ENCODE peak calls at places on chromosomes 6 and 20, in seven cellular contexts. E, Q, B, M, Z, H and U are unnamed samples.

GRCh38 chr6:35258858-35259193 is 709 bp upstream of the ZNF76 start:
- DNase-seq in E (no peak), Q (peak), B (no peak), M (no peak), Z (peak), H (no peak), U (no peak)

GRCh38 chr6:44386929-44387345 is 569 bp upstream of the CDC5L start:
- DNase-seq in E (no peak), Q (no peak), B (no peak), M (no peak), Z (no peak), H (no peak), U (no peak)

GRCh38 chr6:7938562-7939185 is 28.1 kb upstream of the TXNDC5 start:
- DNase-seq in E (no peak), Q (no peak), B (no peak), M (no peak), Z (no peak), H (no peak), U (no peak)

GRCh38 chr6:30122515-30122914 is 9.6 kb upstream of the TRIM31 start:
- DNase-seq in E (no peak), Q (no peak), B (no peak), M (no peak), Z (no peak), H (peak), U (no peak)

GRCh38 chr6:24990227-24990843 is 54.6 kb upstream of the RIPOR2 start:
- DNase-seq in E (no peak), Q (no peak), B (no peak), M (no peak), Z (no peak), H (no peak), U (no peak)

GRCh38 chr6:143732539-143732938 is 54.8 kb downstream of the PHACTR2 start:
- DNase-seq in E (no peak), Q (no peak), B (no peak), M (no peak), Z (no peak), H (no peak), U (no peak)

GRCh38 chr6:169975701-169976100 is 224.3 kb downstream of the ERMARD start:
- DNase-seq in E (no peak), Q (no peak), B (peak), M (no peak), Z (no peak), H (no peak), U (no peak)

GRCh38 chr6:163926642-163927041 is 512.1 kb downstream of the QKI start:
- DNase-seq in E (no peak), Q (no peak), B (no peak), M (no peak), Z (no peak), H (no peak), U (no peak)

GRCh38 chr20:37361336-37361735 is 15.4 kb downstream of the SRC start:
- DNase-seq in E (no peak), Q (no peak), B (peak), M (no peak), Z (no peak), H (no peak), U (no peak)

GRCh38 chr6:33731751-33732282 is 14.9 kb downstream of the IP6K3 start:
- DNase-seq in E (no peak), Q (no peak), B (no peak), M (peak), Z (no peak), H (no peak), U (no peak)

DNA sequence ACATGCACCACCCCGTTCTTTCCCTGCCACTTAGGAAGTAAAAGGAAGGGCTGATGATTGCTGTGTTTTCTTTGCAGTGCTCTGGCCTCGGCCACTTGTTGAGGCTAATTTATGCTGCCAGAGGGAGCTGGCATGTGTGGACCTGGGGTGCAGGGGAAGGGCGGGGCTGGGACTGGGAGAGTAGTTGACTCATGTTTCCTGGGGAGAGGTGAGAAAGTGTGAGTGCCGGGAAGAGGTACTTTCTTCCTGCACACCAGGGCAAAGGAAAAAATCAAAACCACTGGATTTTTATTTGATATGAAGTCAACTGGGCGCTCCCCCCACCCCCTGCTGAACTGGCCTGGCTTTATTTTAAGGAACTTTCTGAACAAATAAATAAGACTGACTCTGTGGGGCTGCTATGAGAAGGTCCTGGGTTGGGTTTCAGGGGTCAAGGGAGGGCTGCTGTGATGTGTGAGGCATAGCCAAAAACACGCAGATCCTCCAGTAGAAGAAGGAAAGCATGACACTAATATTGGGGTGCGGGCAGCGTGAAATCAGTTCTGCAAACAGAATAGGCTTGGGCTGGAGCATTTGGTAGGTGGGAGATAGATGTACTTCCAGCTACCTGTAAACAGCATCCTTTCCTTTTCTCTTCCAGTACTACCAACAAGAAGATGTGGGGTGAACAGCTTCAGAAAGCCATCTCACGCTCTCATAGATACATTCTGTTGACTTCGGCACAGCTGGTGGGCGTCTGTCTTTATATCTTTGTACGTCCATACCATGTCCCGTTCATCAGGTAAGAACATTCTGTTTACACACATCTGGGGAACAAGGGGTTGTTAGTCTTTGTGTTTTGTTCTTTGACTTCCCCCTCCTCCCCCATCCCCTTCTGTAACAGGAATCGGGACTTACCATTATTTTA is 87.5 kb downstream of the SYNJ2 start:
- DNase-seq in E (no peak), Q (no peak), B (no peak), M (peak), Z (peak), H (peak), U (no peak)
- TF ChIP-seq POLR2AphosphoS5 in E (no peak), Q (no peak), B (no peak), M (peak), Z (no peak), H (no peak), U (no peak)

DNA sequence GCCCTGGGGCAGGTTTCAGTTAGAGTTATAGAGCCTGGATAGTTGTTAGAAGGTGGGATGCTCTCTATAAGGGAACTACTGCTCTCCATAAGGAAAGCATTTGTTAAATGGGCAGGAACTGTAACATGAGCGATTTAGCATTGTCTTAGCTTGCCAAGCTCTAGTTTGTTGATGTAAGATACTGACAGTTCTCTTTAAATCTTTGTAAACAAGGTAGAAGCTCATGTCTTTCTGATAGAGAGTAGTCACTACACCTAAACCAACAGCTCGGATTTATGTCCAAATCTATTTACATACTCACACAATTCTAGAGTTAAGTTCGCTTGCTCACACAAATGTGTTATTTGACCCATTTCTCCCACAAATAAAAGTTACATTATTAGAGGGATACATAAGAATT is 87.3 kb downstream of the PLCB1 start:
- DNase-seq in E (no peak), Q (no peak), B (no peak), M (no peak), Z (no peak), H (no peak), U (no peak)
- TF ChIP-seq POLR2AphosphoS5 in E (no peak), Q (no peak), B (no peak), M (peak), Z (no peak), H (no peak), U (no peak)

GRCh38 chr20:32057785-32058184 is 5.7 kb downstream of the HCK start:
- DNase-seq in E (no peak), Q (no peak), B (no peak), M (no peak), Z (no peak), H (no peak), U (no peak)

GRCh38 chr20:32064667-32065066 is 12.6 kb downstream of the HCK start:
- DNase-seq in E (peak), Q (no peak), B (no peak), M (no peak), Z (no peak), H (no peak), U (no peak)

GRCh38 chr20:32059189-32059588 is 7.1 kb downstream of the HCK start:
- DNase-seq in E (no peak), Q (no peak), B (no peak), M (no peak), Z (no peak), H (no peak), U (no peak)

GRCh38 chr20:32067234-32067821 is 15.3 kb downstream of the HCK start:
- DNase-seq in E (no peak), Q (no peak), B (no peak), M (no peak), Z (no peak), H (no peak), U (no peak)

DNA sequence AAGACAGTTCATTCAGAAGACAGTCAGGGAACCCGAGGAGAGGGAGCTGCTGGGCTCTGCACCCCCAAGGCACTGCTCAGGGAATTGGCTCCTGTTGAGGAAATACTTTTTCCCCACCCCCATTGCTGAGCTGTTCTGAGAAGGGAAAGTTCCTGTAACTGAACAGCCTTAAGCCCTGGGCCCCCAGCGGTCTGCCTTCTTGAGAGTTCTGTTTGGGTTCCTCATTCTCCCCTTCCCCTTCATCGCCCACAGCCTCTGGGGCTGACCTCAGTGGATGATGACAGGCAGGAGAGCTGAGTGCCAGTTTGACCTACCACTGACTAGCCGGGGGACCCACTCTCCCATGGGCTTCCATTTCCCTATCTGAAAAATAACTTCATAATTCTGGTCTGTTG is 10.7 kb downstream of the HCK start:
- DNase-seq in E (peak), Q (no peak), B (peak), M (no peak), Z (no peak), H (peak), U (no peak)
- TF ChIP-seq POLR2AphosphoS5 in E (no peak), Q (no peak), B (peak), M (no peak), Z (no peak), H (no peak), U (no peak)

GRCh38 chr6:168184701-168185100 is 105.7 kb upstream of the FRMD1 start:
- DNase-seq in E (no peak), Q (no peak), B (no peak), M (no peak), Z (no peak), H (no peak), U (no peak)

GRCh38 chr6:168182908-168183612 is 104.0 kb upstream of the FRMD1 start:
- DNase-seq in E (no peak), Q (no peak), B (no peak), M (no peak), Z (no peak), H (no peak), U (no peak)

GRCh38 chr6:168181316-168181715 is 102.3 kb upstream of the FRMD1 start:
- DNase-seq in E (no peak), Q (no peak), B (no peak), M (no peak), Z (no peak), H (no peak), U (no peak)

GRCh38 chr6:168181776-168182765 is 103.1 kb upstream of the FRMD1 start:
- DNase-seq in E (no peak), Q (no peak), B (no peak), M (no peak), Z (no peak), H (no peak), U (no peak)

DNA sequence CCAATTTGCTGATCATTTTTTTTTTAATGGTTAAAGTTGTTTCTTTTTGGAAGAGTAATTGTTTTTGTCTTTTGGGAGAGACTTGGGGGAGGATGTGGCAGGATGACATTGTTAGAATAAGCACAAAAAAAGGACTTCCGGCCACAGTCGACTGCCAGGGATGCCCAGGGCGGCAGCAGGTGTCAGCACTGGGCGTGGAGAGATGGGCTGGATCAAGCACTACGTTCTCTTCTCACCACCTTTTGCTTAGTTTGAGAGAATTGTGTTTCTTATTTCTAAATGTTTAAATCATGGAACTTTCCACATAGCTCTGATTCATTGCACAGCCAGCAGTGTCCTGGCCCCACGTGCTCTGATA is 104.6 kb upstream of the FRMD1 start:
- DNase-seq in E (no peak), Q (no peak), B (no peak), M (no peak), Z (no peak), H (no peak), U (no peak)
- TF ChIP-seq POLR2AphosphoS5 in E (no peak), Q (no peak), B (no peak), M (no peak), Z (no peak), H (no peak), U (no peak)

DNA sequence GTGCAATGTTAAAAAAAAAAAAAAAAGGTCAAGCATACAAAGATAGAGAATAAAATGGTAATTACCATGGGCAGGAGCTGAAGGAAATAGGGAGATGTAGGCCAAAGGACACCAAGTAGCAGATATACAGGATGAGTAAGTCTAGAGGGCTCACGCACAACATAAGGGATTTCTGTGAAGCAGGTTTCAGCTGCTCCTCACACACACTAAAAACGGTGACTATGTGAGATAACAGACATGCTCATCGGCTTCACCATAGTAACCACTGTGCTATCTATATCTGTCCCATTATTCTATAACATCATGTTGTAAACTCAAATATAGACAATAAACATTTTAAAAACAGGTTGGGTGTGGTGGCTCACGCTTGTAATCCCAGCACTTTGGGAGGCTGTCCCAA is 11.6 kb downstream of the SNHG17 start:
- DNase-seq in E (no peak), Q (no peak), B (no peak), M (no peak), Z (no peak), H (no peak), U (no peak)
- TF ChIP-seq POLR2AphosphoS5 in E (no peak), Q (no peak), B (no peak), M (no peak), Z (no peak), H (no peak), U (no peak)

DNA sequence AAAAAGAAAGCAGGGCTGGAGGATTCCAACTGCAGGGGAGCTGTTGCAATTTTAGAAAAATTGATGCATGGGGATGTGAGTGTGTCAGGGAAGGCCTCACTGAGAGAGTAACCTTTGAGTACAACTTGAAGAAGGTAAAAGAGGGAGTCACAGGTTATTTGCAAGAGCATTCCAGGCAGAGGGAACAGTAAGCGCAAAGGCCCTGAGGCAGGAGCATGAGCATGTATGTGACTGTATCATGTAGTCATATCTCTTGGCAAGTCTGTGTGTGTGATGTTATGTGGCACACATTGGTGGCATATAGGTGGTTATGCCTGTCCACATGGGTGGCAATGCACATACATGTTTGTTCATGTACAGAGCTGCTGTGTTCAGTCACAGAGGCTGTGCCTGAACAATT is 71.2 kb upstream of the ZNFX1 start:
- DNase-seq in E (no peak), Q (no peak), B (no peak), M (no peak), Z (no peak), H (no peak), U (no peak)
- TF ChIP-seq POLR2AphosphoS5 in E (no peak), Q (no peak), B (no peak), M (no peak), Z (no peak), H (no peak), U (no peak)